ENCODE peak calls at places on chromosomes 13 and 19, in eight cellular contexts. A is Panc1, M is NCI-H2171 treated with DMSO at 0.1 percent for 48 hours, B is adrenal gland, I is GDM1, Q is hypothalamus, F is nucleus accumbens, J is fibroblast of the conjunctiva. G is an unnamed sample.

GRCh38 chr19:35959040-35959967 is 23.1 kb downstream of the LRFN3 start:
- DNase-seq in F (peak), J (no peak), B (no peak), I (no peak), M (no peak), A (no peak), Q (no peak), G (no peak)

GRCh38 chr13:109989686-109990085 is 203.3 kb upstream of the IRS2 start:
- DNase-seq in J (peak), B (no peak), Q (no peak), A (no peak), F (no peak), M (no peak), I (no peak), G (no peak)

GRCh38 chr19:1237754-1238372 is at the start of gene CBARP:
- DNase-seq in I (no peak), B (no peak), A (no peak), J (no peak), F (peak), M (no peak), Q (peak), G (peak)

GRCh38 chr19:13887529-13887928 is 10.6 kb downstream of the NANOS3 start:
- DNase-seq in F (no peak), J (no peak), Q (no peak), M (no peak), B (no peak), A (no peak), I (no peak), G (no peak)

GRCh38 chr13:46962286-46962941 is 65.6 kb upstream of the HTR2A start:
- DNase-seq in I (no peak), M (no peak), Q (no peak), F (no peak), J (no peak), B (no peak), A (no peak), G (no peak)

GRCh38 chr13:77516342-77516789 is 19.1 kb upstream of the SCEL start:
- DNase-seq in F (no peak), B (no peak), I (no peak), Q (no peak), M (no peak), J (peak), A (peak), G (no peak)

GRCh38 chr13:49690133-49690989 is 925 bp downstream of the EBPL start:
- DNase-seq in I (no peak), M (no peak), F (no peak), Q (no peak), J (no peak), B (peak), A (no peak), G (peak)

GRCh38 chr19:6058411-6059201 is 51.7 kb downstream of the RFX2 start:
- DNase-seq in A (no peak), Q (no peak), M (no peak), I (no peak), B (no peak), F (no peak), J (no peak), G (no peak)

GRCh38 chr13:59780058-59780457 is 383.7 kb downstream of the DIAPH3 start:
- DNase-seq in A (no peak), M (peak), B (no peak), J (no peak), I (no peak), F (no peak), Q (no peak), G (no peak)

GRCh38 chr19:46442808-46443450 is 14.2 kb upstream of the PNMA8C start:
- DNase-seq in J (peak), I (no peak), B (peak), A (no peak), Q (no peak), M (no peak), F (no peak), G (no peak)

GRCh38 chr19:8355631-8356402 is 8.1 kb upstream of the ANGPTL4 start:
- DNase-seq in Q (no peak), I (no peak), F (no peak), B (peak), J (peak), A (peak), M (no peak), G (no peak)

GRCh38 chr19:12867120-12868099 is 13.8 kb downstream of the DNASE2 start:
- DNase-seq in M (no peak), J (peak), B (peak), A (no peak), F (peak), Q (peak), I (no peak), G (peak)

GRCh38 chr19:51015691-51016267 is 3.7 kb downstream of the KLK10 start:
- DNase-seq in F (no peak), Q (no peak), I (no peak), M (no peak), A (no peak), J (no peak), B (no peak), G (no peak)

GRCh38 chr19:22634450-22634827 is 315 bp downstream of the ZNF492 start:
- DNase-seq in J (no peak), B (no peak), I (no peak), F (no peak), A (no peak), M (no peak), Q (no peak), G (no peak)

GRCh38 chr19:18090545-18091216 is 3.9 kb upstream of the IL12RB1 start:
- DNase-seq in F (no peak), B (no peak), M (no peak), J (no peak), A (no peak), I (no peak), Q (no peak), G (no peak)

GRCh38 chr13:33489563-33489962 is 204.0 kb upstream of the STARD13 start:
- DNase-seq in M (no peak), B (no peak), A (no peak), J (no peak), Q (no peak), F (no peak), I (no peak), G (no peak)

GRCh38 chr13:93309886-93310520 is 83.4 kb downstream of the GPC6 start:
- DNase-seq in Q (no peak), A (no peak), J (peak), F (no peak), M (no peak), B (no peak), I (no peak), G (peak)

GRCh38 chr19:6161271-6161850 is 25.9 kb downstream of the ACSBG2 start:
- DNase-seq in B (peak), J (no peak), A (no peak), M (peak), I (peak), F (no peak), Q (no peak), G (peak)

GRCh38 chr19:51111606-51112005 is 3.4 kb upstream of the CTU1 start:
- DNase-seq in B (no peak), Q (no peak), A (no peak), J (no peak), F (no peak), I (no peak), M (no peak), G (no peak)

GRCh38 chr13:91375119-91375729 is 23.2 kb upstream of the GPC5 start:
- DNase-seq in Q (no peak), I (peak), M (peak), F (no peak), B (no peak), J (no peak), A (peak), G (no peak)

GRCh38 chr19:13621413-13621812 is 115.1 kb upstream of the CACNA1A start:
- DNase-seq in B (peak), F (no peak), A (peak), Q (no peak), I (no peak), M (no peak), J (peak), G (no peak)

GRCh38 chr13:23608704-23609413 is 38.6 kb downstream of the TNFRSF19 start:
- DNase-seq in Q (no peak), J (no peak), I (no peak), M (peak), F (no peak), A (no peak), B (peak), G (no peak)

GRCh38 chr13:110780410-110780809 is 66.9 kb downstream of the ING1 start:
- DNase-seq in M (no peak), B (no peak), F (no peak), I (no peak), Q (no peak), J (no peak), A (no peak), G (no peak)

GRCh38 chr13:79775830-79776229 is 294.9 kb downstream of the NDFIP2 start:
- DNase-seq in A (peak), J (peak), Q (peak), I (peak), B (peak), M (no peak), F (peak), G (no peak)

GRCh38 chr19:2847507-2847906 is 6.2 kb downstream of the ZNF555 start:
- DNase-seq in B (no peak), M (no peak), J (no peak), Q (no peak), I (no peak), F (no peak), A (no peak), G (no peak)

GRCh38 chr13:85608255-85608829 is 190.9 kb downstream of the SLITRK6 start:
- DNase-seq in Q (no peak), F (no peak), J (no peak), A (no peak), I (no peak), B (no peak), M (no peak), G (no peak)

GRCh38 chr19:38003427-38004099 is 96.6 kb downstream of the SIPA1L3 start:
- DNase-seq in Q (peak), A (no peak), B (peak), I (peak), J (peak), M (peak), F (peak), G (peak)

GRCh38 chr13:75744127-75744526 is 108.0 kb downstream of the LMO7 start:
- DNase-seq in I (no peak), Q (no peak), J (no peak), B (no peak), A (no peak), F (no peak), M (no peak), G (no peak)

GRCh38 chr13:98826156-98826555 is 73.7 kb upstream of the SLC15A1 start:
- DNase-seq in Q (no peak), B (no peak), A (no peak), M (peak), J (no peak), I (no peak), F (no peak), G (no peak)

GRCh38 chr19:3798137-3798536 is 12.0 kb upstream of the MATK start:
- DNase-seq in Q (no peak), J (no peak), F (no peak), B (no peak), I (peak), M (no peak), A (no peak), G (no peak)

GRCh38 chr13:98273824-98274786 is 97.0 kb upstream of the RNF113B start:
- DNase-seq in A (no peak), M (peak), Q (no peak), I (no peak), B (no peak), F (no peak), J (no peak), G (no peak)